ENCODE peak calls at places on chromosomes 12 and 14, in six cellular contexts. F is CD4-positive, CD25-positive, alpha-beta regulatory T cell; N is breast epithelium; C is right lobe of liver; W is A549; G is tibial artery. T is an unnamed sample. For H3K9me3, the result is how much of the 10 kb centered on the place peaks cover.

GRCh38 chr12:93165384-93165932 is 212.3 kb upstream of the NUDT4 start:
- DNase-seq in C (no peak), W (no peak), F (no peak), N (no peak), G (no peak), T (no peak)

GRCh38 chr14:68756734-68757133 is 36.1 kb downstream of the ZFP36L1 start:
- DNase-seq in W (no peak), G (no peak), N (no peak), C (no peak), F (no peak), T (no peak)

GRCh38 chr14:91032250-91032649 is 28.2 kb downstream of the RPS6KA5 start:
- DNase-seq in C (no peak), W (no peak), G (no peak), F (no peak), N (no peak), T (no peak)

GRCh38 chr12:24560867-24561266 is 388.0 kb downstream of the BCAT1 start:
- DNase-seq in W (no peak), G (peak), N (no peak), C (no peak), F (no peak), T (no peak)

GRCh38 chr14:100582496-100583165 is 4.6 kb downstream of the BEGAIN start:
- DNase-seq in W (no peak), C (peak), F (no peak), N (no peak), G (no peak), T (peak)

GRCh38 chr12:94761559-94761958 is 111.2 kb upstream of the TMCC3 start:
- DNase-seq in C (no peak), N (no peak), G (no peak), W (peak), F (no peak), T (no peak)

GRCh38 chr12:16524378-16524777 is 81.6 kb downstream of the LMO3 start:
- DNase-seq in C (no peak), G (no peak), N (no peak), F (no peak), W (no peak), T (no peak)

GRCh38 chr12:53336137-53336785 is at the start of gene SP7:
- DNase-seq in N (no peak), C (no peak), G (no peak), W (no peak), F (no peak), T (no peak)

GRCh38 chr12:52496054-52496453 is 3.0 kb upstream of the KRT6A start:
- DNase-seq in N (no peak), W (no peak), F (no peak), G (no peak), C (no peak), T (no peak)

GRCh38 chr12:100234591-100235304 is 32.1 kb downstream of the DEPDC4 start:
- DNase-seq in C (no peak), G (no peak), N (no peak), W (peak), F (no peak), T (no peak)

GRCh38 chr12:19810213-19810612 is 370.9 kb downstream of the AEBP2 start:
- DNase-seq in F (no peak), G (no peak), N (no peak), W (no peak), C (no peak), T (no peak)

GRCh38 chr14:23361763-23362162 is 3.2 kb downstream of the EFS start:
- DNase-seq in N (no peak), F (no peak), C (no peak), W (no peak), G (no peak), T (peak)

GRCh38 chr12:127162307-127162706 is 1104.7 kb upstream of the TMEM132C start:
- DNase-seq in N (no peak), W (peak), F (no peak), G (no peak), C (no peak), T (no peak)

GRCh38 chr14:105745433-105746123 is 219.2 kb downstream of the TMEM121 start:
- DNase-seq in N (no peak), G (no peak), W (no peak), F (no peak), C (peak), T (no peak)

GRCh38 chr14:102933618-102934231 is 11.3 kb downstream of the AMN start:
- DNase-seq in W (no peak), N (no peak), F (no peak), G (no peak), C (peak), T (no peak)

GRCh38 chr12:119843100-119843499 is 34.0 kb downstream of the CIT start:
- DNase-seq in C (no peak), W (no peak), F (no peak), G (no peak), N (no peak), T (no peak)

GRCh38 chr12:40325349-40325960 is 100.7 kb downstream of the LRRK2 start:
- DNase-seq in F (no peak), G (no peak), W (peak), N (no peak), C (no peak), T (no peak)

GRCh38 chr12:72268386-72268785 is 3.8 kb upstream of the TRHDE start:
- DNase-seq in N (no peak), F (no peak), C (no peak), W (no peak), G (no peak), T (no peak)

GRCh38 chr12:20602671-20603402 is 92.3 kb upstream of the SLCO1C1 start:
- DNase-seq in F (no peak), G (no peak), W (peak), C (no peak), N (no peak), T (no peak)

GRCh38 chr12:104063712-104064030 is 660 bp upstream of the HCFC2 start:
- DNase-seq in F (no peak), N (no peak), C (no peak), W (no peak), G (peak), T (no peak)

GRCh38 chr14:104112609-104113571 is 25.5 kb upstream of the KIF26A start:
- DNase-seq in G (no peak), N (peak), W (no peak), C (peak), F (no peak), T (peak)

GRCh38 chr12:11716794-11717532 is 67.5 kb downstream of the ETV6 start:
- DNase-seq in C (no peak), G (no peak), F (no peak), W (no peak), N (no peak), T (no peak)

GRCh38 chr12:13069380-13069779 is 25.2 kb downstream of the FAM234B start:
- DNase-seq in N (no peak), C (no peak), G (no peak), F (no peak), W (no peak), T (no peak)

GRCh38 chr12:132918680-132919079 is 31.3 kb upstream of the CHFR start:
- DNase-seq in G (no peak), N (no peak), W (no peak), C (no peak), F (no peak), T (no peak)
- H3K9me3 ChIP-seq in G (under half), N (half or more), W (half or more), C (under half), F (half or more), T (under half)

GRCh38 chr14:84098261-84098660 is 1431.7 kb upstream of the FLRT2 start:
- DNase-seq in W (no peak), F (no peak), G (no peak), N (no peak), C (no peak), T (no peak)
- H3K9me3 ChIP-seq in W (under half), F (under half), G (under half), N (under half), C (under half), T (under half)

GRCh38 chr14:106789318-106789717 is 1262.9 kb downstream of the TMEM121 start:
- DNase-seq in W (no peak), F (no peak), C (no peak), N (no peak), G (no peak), T (no peak)
- H3K9me3 ChIP-seq in W (under half), F (under half), C (under half), N (under half), G (under half), T (under half)

GRCh38 chr12:68623059-68623458 is 12.4 kb downstream of the RAP1B start:
- DNase-seq in F (no peak), W (no peak), C (no peak), N (no peak), G (no peak), T (no peak)
- H3K9me3 ChIP-seq in F (under half), W (under half), C (under half), N (under half), G (under half), T (under half)

DNA sequence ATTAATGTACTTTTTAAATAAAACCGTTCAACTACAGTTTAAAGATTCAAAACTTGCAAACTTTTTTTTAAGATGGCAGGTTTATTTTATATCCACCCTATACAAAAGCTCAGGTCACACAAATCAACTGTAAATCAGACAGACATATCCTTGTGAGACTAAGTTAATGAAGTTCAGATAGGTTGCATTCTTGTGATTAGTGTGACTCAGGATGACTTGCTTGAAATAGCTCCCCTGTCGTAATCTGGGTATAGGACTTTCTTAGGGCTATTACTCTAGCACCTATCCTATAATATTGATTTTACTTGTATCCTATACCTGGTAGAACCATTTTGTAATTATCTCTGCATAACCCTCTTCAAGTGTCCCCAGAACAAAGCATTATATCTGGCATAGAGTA is 9.5 kb upstream of the PRKD1 start:
- DNase-seq in W (peak), C (no peak), N (no peak), F (no peak), G (no peak), T (no peak)
- H3K9me3 ChIP-seq in W (under half), C (under half), N (under half), F (under half), G (under half), T (under half)

GRCh38 chr12:76505050-76505449 is 54.5 kb downstream of the OSBPL8 start:
- DNase-seq in W (no peak), N (no peak), F (no peak), C (no peak), G (no peak), T (no peak)
- H3K9me3 ChIP-seq in W (under half), N (under half), F (under half), C (under half), G (under half), T (under half)

DNA sequence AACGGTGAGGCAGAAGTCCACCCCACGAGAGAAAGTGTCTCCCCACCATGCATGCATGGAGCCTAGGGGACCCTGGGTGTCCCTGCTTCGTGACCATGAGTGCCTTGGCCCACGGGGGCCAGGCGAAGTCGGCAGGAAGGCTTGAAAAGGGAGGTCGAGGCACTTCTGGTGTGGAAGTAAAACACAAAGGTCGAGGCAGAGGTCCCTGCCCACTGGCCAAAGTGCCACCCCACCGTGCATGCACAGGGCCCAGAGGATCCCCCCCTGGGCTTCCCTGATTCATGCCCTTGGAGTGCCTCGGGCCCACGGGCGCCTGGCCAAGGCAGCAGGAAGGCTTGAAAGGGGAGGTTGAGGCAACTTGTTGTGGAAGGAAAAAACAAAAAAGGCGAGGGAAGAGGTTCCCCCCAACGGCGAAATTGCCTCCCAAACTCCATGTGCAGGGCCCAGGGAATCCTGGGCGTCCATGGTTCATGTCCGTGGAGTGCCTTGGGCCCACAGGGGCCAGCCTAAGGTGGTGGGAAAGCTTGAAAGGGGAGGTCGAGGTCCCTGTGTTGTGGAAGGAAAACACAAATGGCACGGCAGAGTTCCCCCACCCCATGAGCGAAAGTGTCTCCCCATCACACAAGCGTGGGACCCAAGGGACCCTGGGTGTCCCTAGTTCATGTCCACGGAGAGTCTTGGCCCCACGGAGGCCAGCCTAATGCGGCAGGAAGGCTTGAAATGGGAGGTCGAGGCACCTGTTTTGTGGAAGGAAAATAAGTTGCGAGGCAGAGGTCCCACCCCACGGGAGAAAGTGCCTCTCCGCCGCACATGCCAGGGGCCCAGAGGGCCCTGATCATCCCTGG is 372.1 kb downstream of the ALG10 start:
- DNase-seq in C (peak), G (peak), N (peak), F (no peak), W (no peak), T (peak)
- H3K9me3 ChIP-seq in C (under half), G (under half), N (half or more), F (half or more), W (under half), T (under half)

DNA sequence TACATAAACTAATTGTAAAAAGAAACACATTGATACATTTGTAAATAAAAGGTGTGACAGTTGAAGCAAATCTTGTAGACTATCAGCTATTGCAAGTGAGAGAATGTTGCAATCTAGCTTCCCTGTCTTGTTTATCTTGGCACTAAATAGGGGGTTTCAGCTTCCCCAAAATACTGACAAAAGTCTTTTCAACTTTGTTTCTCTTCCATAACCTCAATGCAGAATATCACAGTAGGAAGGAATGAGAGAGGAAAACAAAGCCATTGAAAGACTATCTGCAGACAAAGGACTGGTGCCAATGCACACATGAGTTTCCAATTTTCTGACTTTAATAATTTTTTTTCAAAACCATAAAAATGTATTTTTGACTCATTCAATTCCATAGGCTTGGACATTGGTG is 886.2 kb upstream of the MGAT4C start:
- DNase-seq in G (no peak), C (no peak), W (no peak), N (no peak), F (no peak), T (no peak)
- H3K9me3 ChIP-seq in G (under half), C (under half), W (under half), N (under half), F (under half), T (under half)

GRCh38 chr12:34625116-34625515 is 602.8 kb downstream of the ALG10 start:
- DNase-seq in N (no peak), G (no peak), C (no peak), F (no peak), W (peak), T (no peak)
- H3K9me3 ChIP-seq in N (under half), G (under half), C (under half), F (under half), W (under half), T (under half)

T was measured in RWPE2.